ENCODE peak calls at places on chromosomes 7 and 10, in nine cellular contexts. One of them, this sample, is unnamed.
A peak's percentile ranks its signal among the peaks of the same experiment; 100 is the strongest.

GRCh38 chr10:101774589-101775272 is 1.2 kb downstream of the FGF8 start:
- DNase-seq in coronary artery: peak; percentile 61
- DNase-seq in keratinocyte: no peak
- DNase-seq in non-pigmented ciliary epithelial cell: no peak
- DNase-seq in EL: no peak
- DNase-seq in dorsolateral prefrontal cortex: no peak
- DNase-seq in choroid plexus epithelial cell: no peak
- DNase-seq in NCI-H1105: no peak
- DNase-seq in Panc1: no peak
- DNase-seq in this sample: no peak

GRCh38 chr7:93861325-93861949 is 29.1 kb downstream of the TFPI2 start:
- DNase-seq in coronary artery: no peak
- DNase-seq in keratinocyte: no peak
- DNase-seq in non-pigmented ciliary epithelial cell: no peak
- DNase-seq in EL: no peak
- DNase-seq in dorsolateral prefrontal cortex: no peak
- DNase-seq in choroid plexus epithelial cell: no peak
- DNase-seq in NCI-H1105: no peak
- DNase-seq in Panc1: no peak
- DNase-seq in this sample: no peak

GRCh38 chr7:108193593-108194498 is 63.7 kb upstream of the LAMB4 start:
- DNase-seq in coronary artery: no peak
- DNase-seq in keratinocyte: no peak
- DNase-seq in non-pigmented ciliary epithelial cell: no peak
- DNase-seq in EL: no peak
- DNase-seq in dorsolateral prefrontal cortex: no peak
- DNase-seq in choroid plexus epithelial cell: peak; percentile 24
- DNase-seq in NCI-H1105: peak; percentile 3
- DNase-seq in Panc1: no peak
- DNase-seq in this sample: no peak

GRCh38 chr10:118773041-118773440 is 18.3 kb upstream of the CACUL1 start:
- DNase-seq in coronary artery: no peak
- DNase-seq in keratinocyte: no peak
- DNase-seq in non-pigmented ciliary epithelial cell: no peak
- DNase-seq in EL: no peak
- DNase-seq in dorsolateral prefrontal cortex: no peak
- DNase-seq in choroid plexus epithelial cell: no peak
- DNase-seq in NCI-H1105: no peak
- DNase-seq in Panc1: no peak
- DNase-seq in this sample: no peak

GRCh38 chr10:94991243-94991888 is 52.9 kb downstream of the CYP2C9 start:
- DNase-seq in coronary artery: no peak
- DNase-seq in keratinocyte: no peak
- DNase-seq in non-pigmented ciliary epithelial cell: no peak
- DNase-seq in EL: no peak
- DNase-seq in dorsolateral prefrontal cortex: no peak
- DNase-seq in choroid plexus epithelial cell: no peak
- DNase-seq in NCI-H1105: no peak
- DNase-seq in Panc1: no peak
- DNase-seq in this sample: peak; percentile 60

GRCh38 chr7:129859188-129859587 is 93.6 kb downstream of the UBE2H start:
- DNase-seq in coronary artery: no peak
- DNase-seq in keratinocyte: no peak
- DNase-seq in non-pigmented ciliary epithelial cell: no peak
- DNase-seq in EL: no peak
- DNase-seq in dorsolateral prefrontal cortex: no peak
- DNase-seq in choroid plexus epithelial cell: peak; percentile 75
- DNase-seq in NCI-H1105: no peak
- DNase-seq in Panc1: no peak
- DNase-seq in this sample: no peak

GRCh38 chr10:105354010-105354409 is 712.9 kb downstream of the SORCS3 start:
- DNase-seq in coronary artery: no peak
- DNase-seq in keratinocyte: no peak
- DNase-seq in non-pigmented ciliary epithelial cell: no peak
- DNase-seq in EL: no peak
- DNase-seq in dorsolateral prefrontal cortex: no peak
- DNase-seq in choroid plexus epithelial cell: no peak
- DNase-seq in NCI-H1105: no peak
- DNase-seq in Panc1: no peak
- DNase-seq in this sample: no peak

GRCh38 chr7:1235501-1236131 is 2.9 kb downstream of the UNCX start:
- DNase-seq in coronary artery: no peak
- DNase-seq in keratinocyte: no peak
- DNase-seq in non-pigmented ciliary epithelial cell: no peak
- DNase-seq in EL: no peak
- DNase-seq in dorsolateral prefrontal cortex: no peak
- DNase-seq in choroid plexus epithelial cell: no peak
- DNase-seq in NCI-H1105: no peak
- DNase-seq in Panc1: no peak
- DNase-seq in this sample: no peak

GRCh38 chr10:56222237-56222636 is 138.8 kb downstream of the ZWINT start:
- DNase-seq in coronary artery: no peak
- DNase-seq in keratinocyte: no peak
- DNase-seq in non-pigmented ciliary epithelial cell: no peak
- DNase-seq in EL: no peak
- DNase-seq in dorsolateral prefrontal cortex: no peak
- DNase-seq in choroid plexus epithelial cell: no peak
- DNase-seq in NCI-H1105: no peak
- DNase-seq in Panc1: no peak
- DNase-seq in this sample: no peak

GRCh38 chr10:130179640-130180039 is 43.4 kb downstream of the GLRX3 start:
- DNase-seq in coronary artery: no peak
- DNase-seq in keratinocyte: no peak
- DNase-seq in non-pigmented ciliary epithelial cell: peak; percentile 42
- DNase-seq in EL: peak; percentile 48
- DNase-seq in dorsolateral prefrontal cortex: no peak
- DNase-seq in choroid plexus epithelial cell: peak; percentile 92
- DNase-seq in NCI-H1105: peak; percentile 12
- DNase-seq in Panc1: no peak
- DNase-seq in this sample: peak; percentile 38

GRCh38 chr7:69260023-69260422 is 338.3 kb upstream of the AUTS2 start:
- DNase-seq in coronary artery: no peak
- DNase-seq in keratinocyte: no peak
- DNase-seq in non-pigmented ciliary epithelial cell: no peak
- DNase-seq in EL: no peak
- DNase-seq in dorsolateral prefrontal cortex: no peak
- DNase-seq in choroid plexus epithelial cell: no peak
- DNase-seq in NCI-H1105: no peak
- DNase-seq in Panc1: no peak
- DNase-seq in this sample: no peak

GRCh38 chr7:90717286-90718060 is 121.4 kb downstream of the CDK14 start:
- DNase-seq in coronary artery: no peak
- DNase-seq in keratinocyte: no peak
- DNase-seq in non-pigmented ciliary epithelial cell: no peak
- DNase-seq in EL: peak; percentile 59
- DNase-seq in dorsolateral prefrontal cortex: no peak
- DNase-seq in choroid plexus epithelial cell: peak; percentile 90
- DNase-seq in NCI-H1105: no peak
- DNase-seq in Panc1: no peak
- DNase-seq in this sample: no peak

GRCh38 chr7:2084331-2084730 is 148.4 kb downstream of the MAD1L1 start:
- DNase-seq in coronary artery: no peak
- DNase-seq in keratinocyte: no peak
- DNase-seq in non-pigmented ciliary epithelial cell: no peak
- DNase-seq in EL: no peak
- DNase-seq in dorsolateral prefrontal cortex: no peak
- DNase-seq in choroid plexus epithelial cell: no peak
- DNase-seq in NCI-H1105: no peak
- DNase-seq in Panc1: no peak
- DNase-seq in this sample: no peak

GRCh38 chr7:155358066-155358947 is 60.6 kb downstream of the INSIG1 start:
- DNase-seq in coronary artery: no peak
- DNase-seq in keratinocyte: no peak
- DNase-seq in non-pigmented ciliary epithelial cell: no peak
- DNase-seq in EL: no peak
- DNase-seq in dorsolateral prefrontal cortex: no peak
- DNase-seq in choroid plexus epithelial cell: no peak
- DNase-seq in NCI-H1105: no peak
- DNase-seq in Panc1: no peak
- DNase-seq in this sample: no peak

GRCh38 chr7:88329532-88330463 is 23.1 kb upstream of the STEAP4 start:
- DNase-seq in coronary artery: no peak
- DNase-seq in keratinocyte: no peak
- DNase-seq in non-pigmented ciliary epithelial cell: no peak
- DNase-seq in EL: no peak
- DNase-seq in dorsolateral prefrontal cortex: no peak
- DNase-seq in choroid plexus epithelial cell: no peak
- DNase-seq in NCI-H1105: no peak
- DNase-seq in Panc1: no peak
- DNase-seq in this sample: no peak

GRCh38 chr10:48279081-48279751 is 4.7 kb upstream of the FRMPD2 start:
- DNase-seq in coronary artery: no peak
- DNase-seq in keratinocyte: no peak
- DNase-seq in non-pigmented ciliary epithelial cell: no peak
- DNase-seq in EL: no peak
- DNase-seq in dorsolateral prefrontal cortex: no peak
- DNase-seq in choroid plexus epithelial cell: no peak
- DNase-seq in NCI-H1105: no peak
- DNase-seq in Panc1: no peak
- DNase-seq in this sample: no peak

GRCh38 chr10:14712991-14713422 is 61.7 kb downstream of the FAM107B start:
- DNase-seq in coronary artery: no peak
- DNase-seq in keratinocyte: no peak
- DNase-seq in non-pigmented ciliary epithelial cell: peak; percentile 66
- DNase-seq in EL: peak; percentile 62
- DNase-seq in dorsolateral prefrontal cortex: no peak
- DNase-seq in choroid plexus epithelial cell: peak; percentile 61
- DNase-seq in NCI-H1105: no peak
- DNase-seq in Panc1: no peak
- DNase-seq in this sample: peak; percentile 4

GRCh38 chr7:78134256-78134655 is 335.7 kb downstream of the PHTF2 start:
- DNase-seq in coronary artery: no peak
- DNase-seq in keratinocyte: no peak
- DNase-seq in non-pigmented ciliary epithelial cell: peak; percentile 5
- DNase-seq in EL: peak; percentile 91
- DNase-seq in dorsolateral prefrontal cortex: no peak
- DNase-seq in choroid plexus epithelial cell: peak; percentile 63
- DNase-seq in NCI-H1105: no peak
- DNase-seq in Panc1: peak; percentile 28
- DNase-seq in this sample: peak; percentile 88

GRCh38 chr7:88310950-88311674 is 4.4 kb upstream of the STEAP4 start:
- DNase-seq in coronary artery: no peak
- DNase-seq in keratinocyte: no peak
- DNase-seq in non-pigmented ciliary epithelial cell: no peak
- DNase-seq in EL: no peak
- DNase-seq in dorsolateral prefrontal cortex: no peak
- DNase-seq in choroid plexus epithelial cell: no peak
- DNase-seq in NCI-H1105: no peak
- DNase-seq in Panc1: no peak
- DNase-seq in this sample: no peak

GRCh38 chr7:138670594-138670993 is 30.6 kb downstream of the SVOPL start:
- DNase-seq in coronary artery: no peak
- DNase-seq in keratinocyte: no peak
- DNase-seq in non-pigmented ciliary epithelial cell: no peak
- DNase-seq in EL: no peak
- DNase-seq in dorsolateral prefrontal cortex: no peak
- DNase-seq in choroid plexus epithelial cell: no peak
- DNase-seq in NCI-H1105: no peak
- DNase-seq in Panc1: no peak
- DNase-seq in this sample: no peak

GRCh38 chr10:17835688-17836087 is 26.5 kb downstream of the MRC1 start:
- DNase-seq in coronary artery: no peak
- DNase-seq in keratinocyte: peak; percentile 82
- DNase-seq in non-pigmented ciliary epithelial cell: peak; percentile 67
- DNase-seq in EL: peak; percentile 97
- DNase-seq in dorsolateral prefrontal cortex: no peak
- DNase-seq in choroid plexus epithelial cell: peak; percentile 60
- DNase-seq in NCI-H1105: no peak
- DNase-seq in Panc1: peak; percentile 77
- DNase-seq in this sample: peak; percentile 93